ENCODE peak calls at places on chromosomes 6 and 20, in four cellular contexts. Z, B, I and E are unnamed samples.

GRCh38 chr6:23140879-23141278 is 571.5 kb downstream of the HDGFL1 start:
- DNase-seq in Z (no peak), I (no peak), B (no peak), E (no peak)

GRCh38 chr6:3165631-3166534 is 8.5 kb upstream of the TUBB2A start:
- DNase-seq in I (no peak), B (no peak), Z (no peak), E (no peak)

GRCh38 chr6:149043476-149044130 is 273.9 kb upstream of the TAB2 start:
- DNase-seq in I (no peak), Z (no peak), B (no peak), E (no peak)

GRCh38 chr6:32192608-32193039 is at the start of gene GPSM3:
- DNase-seq in B (no peak), Z (no peak), I (peak), E (no peak)

GRCh38 chr6:149169761-149170359 is 147.7 kb upstream of the TAB2 start:
- DNase-seq in Z (no peak), I (no peak), B (no peak), E (peak)

GRCh38 chr20:36975085-36975829 is 23.7 kb upstream of the SAMHD1 start:
- DNase-seq in Z (no peak), B (no peak), I (peak), E (no peak)

GRCh38 chr20:13008761-13009681 is at the start of gene SPTLC3:
- DNase-seq in B (no peak), Z (no peak), I (no peak), E (no peak)

GRCh38 chr20:11585752-11586352 is 331.8 kb upstream of the BTBD3 start:
- DNase-seq in Z (peak), I (no peak), B (no peak), E (no peak)

GRCh38 chr6:34583861-34584604 is 27.9 kb upstream of the SPDEF start:
- DNase-seq in B (no peak), Z (no peak), I (no peak), E (no peak)

GRCh38 chr20:45783656-45784294 is 7.9 kb downstream of the WFDC3 start:
- DNase-seq in Z (no peak), B (no peak), I (no peak), E (no peak)

GRCh38 chr6:158825038-158825950 is 6.1 kb upstream of the EZR start:
- DNase-seq in B (no peak), I (no peak), Z (no peak), E (no peak)